ENCODE peak calls at places on chromosomes 5 and 9, in five cellular contexts. R is right atrium auricular region, B is cardiac muscle cell, W is foreskin fibroblast, H is Peyer's patch. J is an unnamed sample.

GRCh38 chr9:71036501-71036900 is 84.9 kb downstream of the TRPM3 start:
- DNase-seq in R (no peak), B (peak; percentile 73), W (peak; percentile 64), H (no peak), J (no peak)

GRCh38 chr9:20683351-20684034 is 566 bp upstream of the FOCAD start:
- DNase-seq in R (peak; percentile 93), B (peak; percentile 88), W (peak; percentile 93), H (peak; percentile 43), J (no peak)

GRCh38 chr5:150571836-150572235 is 63.9 kb downstream of the NDST1 start:
- DNase-seq in R (no peak), B (no peak), W (no peak), H (no peak), J (no peak)

GRCh38 chr9:134830926-134831720 is 49.5 kb upstream of the FCN2 start:
- DNase-seq in R (no peak), B (no peak), W (no peak), H (no peak), J (no peak)

GRCh38 chr9:15293727-15294405 is 13.2 kb downstream of the TTC39B start:
- DNase-seq in R (no peak), B (peak; percentile 35), W (peak; percentile 66), H (no peak), J (no peak)

GRCh38 chr5:110115485-110115884 is 425.8 kb downstream of the MAN2A1 start:
- DNase-seq in R (no peak), B (no peak), W (peak; percentile 22), H (no peak), J (no peak)

GRCh38 chr9:37486616-37487544 is 1.1 kb downstream of the POLR1E start:
- DNase-seq in R (peak; percentile 80), B (peak; percentile 95), W (peak; percentile 96), H (no peak), J (no peak)

GRCh38 chr9:111916234-111916645 is 19.6 kb downstream of the UGCG start:
- DNase-seq in R (no peak), B (no peak), W (no peak), H (no peak), J (no peak)

GRCh38 chr5:139543423-139543991 is 17.6 kb upstream of the UBE2D2 start:
- DNase-seq in R (peak; percentile 75), B (peak; percentile 59), W (peak; percentile 47), H (peak; percentile 79), J (no peak)

GRCh38 chr9:109821711-109822110 is 41.7 kb downstream of the PALM2AKAP2 start:
- DNase-seq in R (no peak), B (no peak), W (peak; percentile 24), H (no peak), J (no peak)

GRCh38 chr5:9852686-9853085 is 222.5 kb upstream of the TAS2R1 start:
- DNase-seq in R (no peak), B (peak; percentile 45), W (peak; percentile 88), H (no peak), J (no peak)

GRCh38 chr5:175715627-175716522 is 58.0 kb downstream of the HRH2 start:
- DNase-seq in R (no peak), B (no peak), W (no peak), H (no peak), J (no peak)

GRCh38 chr5:9774472-9775079 is 144.4 kb upstream of the TAS2R1 start:
- DNase-seq in R (no peak), B (peak; percentile 93), W (peak; percentile 76), H (no peak), J (no peak)

GRCh38 chr9:96218821-96219614 is 83.0 kb downstream of the HSD17B3 start:
- DNase-seq in R (no peak), B (peak; percentile 21), W (no peak), H (no peak), J (no peak)

GRCh38 chr5:122141751-122142150 is 12.4 kb downstream of the ZNF474 start:
- DNase-seq in R (no peak), B (no peak), W (peak; percentile 41), H (no peak), J (no peak)

GRCh38 chr5:87252283-87252605 is 15.4 kb upstream of the RASA1 start:
- DNase-seq in R (no peak), B (no peak), W (no peak), H (no peak), J (no peak)

GRCh38 chr5:104576677-104577076 is 1014.1 kb upstream of the NUDT12 start:
- DNase-seq in R (no peak), B (no peak), W (no peak), H (no peak), J (no peak)

GRCh38 chr5:91977599-91977998 is 594.5 kb upstream of the ARRDC3 start:
- DNase-seq in R (no peak), B (no peak), W (no peak), H (no peak), J (no peak)

GRCh38 chr5:35813456-35813855 is 43.2 kb upstream of the IL7R start:
- DNase-seq in R (no peak), B (no peak), W (peak; percentile 67), H (no peak), J (no peak)
- TF ChIP-seq CTCF in R (no peak), B (no peak), W (no peak), H (no peak), J (no peak)

GRCh38 chr9:127210851-127211730 is 53.5 kb upstream of the GARNL3 start:
- DNase-seq in R (no peak), B (no peak), W (no peak), H (no peak), J (no peak)
- TF ChIP-seq CTCF in R (no peak), B (no peak), W (no peak), H (no peak), J (no peak)

GRCh38 chr9:105425817-105426433 is 21.9 kb upstream of the FSD1L start:
- DNase-seq in R (no peak), B (peak; percentile 56), W (peak; percentile 61), H (no peak), J (no peak)
- TF ChIP-seq CTCF in R (peak; percentile 63), B (peak; percentile 59), W (peak; percentile 47), H (peak; percentile 11), J (peak; percentile 72)

DNA sequence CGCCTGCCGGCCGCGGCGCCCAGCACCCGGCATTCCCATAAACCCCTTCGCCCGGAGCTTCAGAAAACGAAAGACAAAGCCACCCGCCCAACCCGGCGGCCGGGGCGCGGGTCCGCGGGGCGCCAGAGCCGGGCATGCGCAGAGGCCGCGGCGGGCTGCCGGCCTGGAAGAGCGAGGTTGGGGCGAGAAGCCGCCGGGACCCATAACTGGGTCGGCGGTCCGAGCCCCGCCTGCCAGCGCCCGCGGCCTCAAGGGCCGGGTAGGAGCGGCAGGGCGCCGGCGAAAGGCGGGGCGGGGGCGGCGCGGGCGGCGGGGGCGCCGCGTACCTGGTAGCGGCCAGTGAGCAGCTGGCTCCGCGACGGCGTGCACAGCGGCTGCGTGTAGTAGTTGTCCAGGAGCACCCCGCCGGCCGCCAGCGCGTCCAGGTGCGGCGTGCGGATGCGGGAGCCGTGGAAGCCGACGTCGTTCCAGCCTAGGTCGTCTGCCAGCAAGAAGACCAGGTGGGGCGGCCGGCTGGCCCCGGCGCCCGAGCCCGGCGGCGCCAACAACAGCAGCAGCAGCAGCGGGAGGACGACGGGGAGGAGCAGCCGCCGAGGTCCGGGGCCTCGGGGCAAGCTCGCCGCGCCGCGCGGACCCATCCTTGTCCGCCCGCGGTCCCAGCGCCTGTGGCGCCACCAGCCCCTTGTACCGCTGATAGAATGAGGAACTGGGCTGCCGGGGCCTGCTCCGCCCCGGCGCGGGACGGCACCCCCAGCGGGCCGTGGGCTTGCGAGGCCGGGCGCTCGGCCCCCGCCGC is at the start of gene ARSB:
- DNase-seq in R (peak; percentile 80), B (peak; percentile 88), W (peak; percentile 91), H (peak; percentile 86), J (peak; percentile 97)
- TF ChIP-seq CTCF in R (peak; percentile 59), B (peak; percentile 35), W (peak; percentile 24), H (no peak), J (peak; percentile 52)

GRCh38 chr5:28780083-28780692 is 1741.8 kb upstream of the CDH9 start:
- DNase-seq in R (no peak), B (no peak), W (no peak), H (no peak), J (no peak)

GRCh38 chr5:28779161-28779754 is 1740.9 kb upstream of the CDH9 start:
- DNase-seq in R (no peak), B (peak; percentile 0), W (no peak), H (no peak), J (no peak)
- TF ChIP-seq CTCF in R (no peak), B (no peak), W (no peak), H (no peak), J (peak; percentile 45)

GRCh38 chr5:133354323-133355161 is 257.8 kb downstream of the FSTL4 start:
- DNase-seq in R (peak; percentile 36), B (no peak), W (no peak), H (no peak), J (peak; percentile 66)

GRCh38 chr5:133358271-133358670 is 254.1 kb downstream of the FSTL4 start:
- DNase-seq in R (peak; percentile 40), B (no peak), W (no peak), H (no peak), J (peak; percentile 53)

GRCh38 chr5:133356386-133357331 is 255.7 kb downstream of the FSTL4 start:
- DNase-seq in R (peak; percentile 57), B (no peak), W (no peak), H (no peak), J (peak; percentile 69)

GRCh38 chr5:133357758-133358157 is 254.6 kb downstream of the FSTL4 start:
- DNase-seq in R (peak; percentile 48), B (no peak), W (no peak), H (no peak), J (peak; percentile 76)

DNA sequence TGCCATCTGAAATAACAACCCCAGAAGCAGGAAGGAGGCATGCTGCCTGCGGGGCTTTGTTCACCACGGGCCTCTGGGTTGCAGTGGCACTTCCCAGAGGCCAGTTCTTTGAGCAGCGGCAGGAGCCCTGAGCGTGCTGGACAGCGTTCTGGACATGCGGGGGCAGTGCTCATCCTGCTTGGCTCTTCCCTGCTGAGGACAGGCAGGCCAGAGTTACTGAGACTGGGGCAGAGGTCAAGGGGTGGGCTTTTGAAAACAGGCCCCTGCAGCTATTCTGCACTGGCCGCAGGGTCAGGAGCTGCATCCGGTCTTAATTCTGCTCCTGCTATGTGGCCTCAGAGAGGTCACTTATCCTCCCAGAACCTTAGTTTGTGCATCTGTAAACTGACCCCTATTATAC is 258.6 kb downstream of the FSTL4 start:
- DNase-seq in R (peak; percentile 34), B (peak; percentile 13), W (no peak), H (no peak), J (peak; percentile 76)
- TF ChIP-seq CTCF in R (no peak), B (no peak), W (no peak), H (no peak), J (peak; percentile 22)

J was measured in osteocyte.